ENCODE peak calls at places on chromosomes 5 and 9, in eight cellular contexts. K is CD4-positive, alpha-beta T cell; G is breast epithelium; O is HFFc6; V is adrenal gland; W is psoas muscle; D is PC-9; Z is neural progenitor cell. E is an unnamed sample.

GRCh38 chr9:13322828-13323550 is 43.5 kb upstream of the MPDZ start:
- DNase-seq in K (no peak), G (no peak), O (no peak), V (no peak), W (no peak), D (no peak), Z (no peak), E (no peak)

GRCh38 chr5:100634937-100635336 is 99.8 kb downstream of the FAM174A start:
- DNase-seq in K (no peak), G (no peak), O (no peak), V (no peak), W (no peak), D (no peak), Z (no peak), E (no peak)

GRCh38 chr9:85569988-85570387 is 171.8 kb downstream of the AGTPBP1 start:
- DNase-seq in K (no peak), G (no peak), O (peak), V (no peak), W (no peak), D (no peak), Z (no peak), E (no peak)

GRCh38 chr5:122704247-122705036 is 70.4 kb upstream of the SNX2 start:
- DNase-seq in K (no peak), G (no peak), O (peak), V (no peak), W (no peak), D (no peak), Z (peak), E (no peak)

GRCh38 chr5:173435543-173435942 is 107.3 kb upstream of the STC2 start:
- DNase-seq in K (no peak), G (no peak), O (no peak), V (no peak), W (no peak), D (no peak), Z (peak), E (no peak)

GRCh38 chr5:56112526-56113121 is 117.9 kb upstream of the IL6ST start:
- DNase-seq in K (no peak), G (no peak), O (peak), V (no peak), W (no peak), D (peak), Z (no peak), E (no peak)

GRCh38 chr9:130333041-130334040 is 67.8 kb downstream of the HMCN2 start:
- DNase-seq in K (no peak), G (no peak), O (no peak), V (no peak), W (peak), D (no peak), Z (no peak), E (no peak)

GRCh38 chr5:151048526-151048925 is 28.1 kb downstream of the GPX3 start:
- DNase-seq in K (no peak), G (no peak), O (peak), V (no peak), W (no peak), D (no peak), Z (peak), E (no peak)

GRCh38 chr5:115599502-115599901 is 2.8 kb downstream of the TICAM2 start:
- DNase-seq in K (no peak), G (no peak), O (peak), V (peak), W (no peak), D (no peak), Z (no peak), E (no peak)

GRCh38 chr5:176553260-176554085 is 4.3 kb downstream of the CDHR2 start:
- DNase-seq in K (no peak), G (no peak), O (no peak), V (peak), W (no peak), D (peak), Z (no peak), E (no peak)

GRCh38 chr5:73273379-73274050 is 100.5 kb downstream of the TMEM174 start:
- DNase-seq in K (no peak), G (no peak), O (no peak), V (no peak), W (no peak), D (no peak), Z (no peak), E (no peak)

GRCh38 chr5:124692324-124692723 is 54.1 kb downstream of the ZNF608 start:
- DNase-seq in K (no peak), G (no peak), O (peak), V (no peak), W (no peak), D (no peak), Z (no peak), E (no peak)

GRCh38 chr9:84146893-84147705 is 166.5 kb downstream of the RMI1 start:
- DNase-seq in K (no peak), G (no peak), O (peak), V (no peak), W (no peak), D (no peak), Z (no peak), E (no peak)

GRCh38 chr5:165863267-165863666 is 2357.8 kb downstream of the MAT2B start:
- DNase-seq in K (no peak), G (no peak), O (no peak), V (no peak), W (no peak), D (no peak), Z (no peak), E (no peak)

GRCh38 chr5:4362411-4362810 is 766.8 kb downstream of the IRX1 start:
- DNase-seq in K (no peak), G (no peak), O (no peak), V (no peak), W (no peak), D (no peak), Z (no peak), E (no peak)

GRCh38 chr5:40240111-40240510 is 439.6 kb upstream of the PTGER4 start:
- DNase-seq in K (no peak), G (no peak), O (no peak), V (no peak), W (no peak), D (no peak), Z (no peak), E (no peak)

GRCh38 chr5:74201334-74202081 is 439.0 kb downstream of the ENC1 start:
- DNase-seq in K (no peak), G (no peak), O (peak), V (peak), W (peak), D (peak), Z (no peak), E (no peak)

GRCh38 chr5:172594867-172595466 is 46.1 kb upstream of the NEURL1B start:
- DNase-seq in K (no peak), G (no peak), O (no peak), V (no peak), W (no peak), D (peak), Z (no peak), E (no peak)

GRCh38 chr9:17462869-17463464 is 115.9 kb upstream of the SH3GL2 start:
- DNase-seq in K (no peak), G (no peak), O (peak), V (peak), W (no peak), D (no peak), Z (peak), E (no peak)

GRCh38 chr5:74640450-74641013 is at the start of gene ENC1:
- DNase-seq in K (peak), G (peak), O (peak), V (peak), W (peak), D (peak), Z (peak), E (peak)

GRCh38 chr5:7331083-7331482 is 64.9 kb upstream of the ADCY2 start:
- DNase-seq in K (no peak), G (no peak), O (no peak), V (no peak), W (no peak), D (no peak), Z (peak), E (no peak)

GRCh38 chr9:131222460-131222859 is 53.9 kb downstream of the FAM78A start:
- DNase-seq in K (no peak), G (no peak), O (no peak), V (no peak), W (no peak), D (no peak), Z (no peak), E (no peak)

GRCh38 chr9:6426117-6426516 is 13.1 kb downstream of the UHRF2 start:
- DNase-seq in K (no peak), G (no peak), O (no peak), V (no peak), W (no peak), D (no peak), Z (no peak), E (no peak)

GRCh38 chr5:89498699-89499098 is 615.7 kb upstream of the MEF2C start:
- DNase-seq in K (no peak), G (no peak), O (no peak), V (no peak), W (no peak), D (no peak), Z (no peak), E (no peak)

GRCh38 chr5:57386958-57387357 is 95.7 kb downstream of the ACTBL2 start:
- DNase-seq in K (no peak), G (no peak), O (peak), V (no peak), W (no peak), D (no peak), Z (peak), E (no peak)

GRCh38 chr9:125631391-125632085 is 75.5 kb downstream of the MAPKAP1 start:
- DNase-seq in K (no peak), G (no peak), O (peak), V (peak), W (no peak), D (no peak), Z (peak), E (no peak)

GRCh38 chr9:131290767-131291370 is 1.3 kb downstream of the PLPP7 start:
- DNase-seq in K (no peak), G (no peak), O (no peak), V (no peak), W (no peak), D (no peak), Z (no peak), E (no peak)

GRCh38 chr5:179872356-179873160 is 13.9 kb upstream of the MRNIP start:
- DNase-seq in K (no peak), G (no peak), O (no peak), V (no peak), W (no peak), D (no peak), Z (no peak), E (no peak)

GRCh38 chr5:179874136-179874535 is 15.5 kb upstream of the MRNIP start:
- DNase-seq in K (no peak), G (no peak), O (no peak), V (no peak), W (no peak), D (no peak), Z (no peak), E (no peak)

GRCh38 chr5:179874536-179875292 is 16.1 kb upstream of the MRNIP start:
- DNase-seq in K (no peak), G (no peak), O (no peak), V (no peak), W (no peak), D (no peak), Z (no peak), E (no peak)

GRCh38 chr5:179873176-179873575 is 14.6 kb upstream of the MRNIP start:
- DNase-seq in K (no peak), G (no peak), O (no peak), V (no peak), W (no peak), D (no peak), Z (no peak), E (no peak)

DNA sequence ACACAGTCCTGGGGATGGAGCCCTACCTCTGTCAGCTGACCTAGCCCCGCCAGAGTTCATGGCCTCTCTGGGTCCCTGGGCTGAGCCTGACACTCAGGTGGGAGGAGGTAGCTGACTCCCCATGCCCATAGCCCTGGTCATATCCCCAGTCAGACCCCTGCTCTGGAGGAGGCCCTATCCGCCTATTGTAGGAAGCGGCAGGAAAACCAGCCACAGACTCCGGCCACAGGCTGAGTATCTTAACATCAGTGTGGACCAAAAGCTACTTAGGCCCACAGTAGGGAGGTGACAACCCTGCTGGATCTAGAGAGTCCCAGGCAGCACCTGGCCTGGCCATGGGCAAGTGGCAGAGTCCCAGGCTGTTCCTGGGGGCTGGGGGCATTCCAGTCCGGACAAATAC is 15.1 kb upstream of the MRNIP start:
- DNase-seq in K (no peak), G (no peak), O (no peak), V (no peak), W (no peak), D (no peak), Z (no peak), E (no peak)
- TF ChIP-seq CTCF in K (no peak), G (no peak), O (no peak), V (no peak), W (no peak), D (no peak), Z (no peak), E (no peak)

GRCh38 chr5:155906046-155906445 is 420.9 kb upstream of the SGCD start:
- DNase-seq in K (no peak), G (no peak), O (no peak), V (no peak), W (no peak), D (no peak), Z (no peak), E (no peak)
- TF ChIP-seq CTCF in K (no peak), G (no peak), O (no peak), V (no peak), W (no peak), D (no peak), Z (peak), E (no peak)

DNA sequence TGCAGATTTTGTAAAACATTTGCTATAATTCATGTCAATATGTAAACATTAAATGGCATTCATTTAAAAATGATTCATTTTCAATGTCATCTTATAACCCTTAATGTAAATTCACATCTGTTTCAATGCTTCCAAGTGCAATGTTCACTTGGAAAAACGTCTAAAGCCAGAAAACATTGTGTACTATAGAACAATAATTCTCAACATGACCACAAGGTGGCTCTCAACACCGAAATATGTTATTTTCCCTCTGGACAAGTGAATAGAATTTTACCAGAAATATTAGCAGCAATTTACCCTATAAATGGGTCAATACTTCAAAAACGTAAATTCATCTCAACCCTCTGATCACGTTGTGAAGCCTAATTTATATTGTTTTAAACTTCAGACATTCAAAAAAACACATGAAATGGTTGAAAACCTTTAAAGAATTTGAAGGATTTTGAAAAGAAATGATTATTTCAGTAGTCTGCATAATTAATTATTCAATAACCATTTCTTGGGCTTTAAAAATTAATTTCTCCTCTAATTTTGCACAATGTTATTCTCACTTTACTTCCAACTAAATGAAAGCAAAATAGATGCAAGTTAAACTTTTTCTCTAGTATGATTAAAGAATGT is 11.0 kb downstream of the CDH10 start:
- DNase-seq in K (no peak), G (no peak), O (peak), V (no peak), W (no peak), D (peak), Z (peak), E (no peak)
- TF ChIP-seq CTCF in K (peak), G (peak), O (peak), V (peak), W (peak), D (peak), Z (peak), E (peak)

GRCh38 chr9:114721491-114722362 is 39.7 kb upstream of the TEX48 start:
- DNase-seq in K (no peak), G (no peak), O (no peak), V (no peak), W (no peak), D (no peak), Z (peak), E (no peak)
- TF ChIP-seq CTCF in K (no peak), G (no peak), O (no peak), V (no peak), W (no peak), D (no peak), Z (no peak), E (no peak)

GRCh38 chr5:170273968-170274710 is 23.4 kb downstream of the LCP2 start:
- DNase-seq in K (peak), G (peak), O (no peak), V (no peak), W (no peak), D (no peak), Z (peak), E (no peak)
- TF ChIP-seq CTCF in K (peak), G (no peak), O (no peak), V (no peak), W (no peak), D (peak), Z (peak), E (no peak)

GRCh38 chr9:15484802-15485201 is 26.0 kb downstream of the PSIP1 start:
- DNase-seq in K (no peak), G (no peak), O (no peak), V (no peak), W (no peak), D (no peak), Z (no peak), E (no peak)

GRCh38 chr9:15482146-15482545 is 28.6 kb downstream of the PSIP1 start:
- DNase-seq in K (no peak), G (no peak), O (no peak), V (no peak), W (no peak), D (no peak), Z (no peak), E (no peak)

GRCh38 chr9:15491950-15492349 is 18.8 kb downstream of the PSIP1 start:
- DNase-seq in K (no peak), G (no peak), O (no peak), V (no peak), W (no peak), D (no peak), Z (no peak), E (no peak)

GRCh38 chr9:15485836-15486678 is 24.7 kb downstream of the PSIP1 start:
- DNase-seq in K (no peak), G (no peak), O (peak), V (no peak), W (no peak), D (no peak), Z (peak), E (no peak)
- TF ChIP-seq CTCF in K (peak), G (no peak), O (peak), V (peak), W (peak), D (peak), Z (peak), E (no peak)

GRCh38 chr5:38138574-38138973 is 119.8 kb upstream of the EGFLAM start:
- DNase-seq in K (no peak), G (no peak), O (no peak), V (no peak), W (no peak), D (no peak), Z (no peak), E (no peak)
- TF ChIP-seq CTCF in K (no peak), G (no peak), O (no peak), V (no peak), W (no peak), D (no peak), Z (no peak), E (no peak)